ENCODE peak calls at places on chromosomes 16 and 17, in eight cellular contexts. N is heart right ventricle, A is tibial nerve, M is colonic mucosa, K is neural progenitor cell, I is stomach, S is IMR-90, Z is A549. R is an unnamed sample. For H3K4me1, the result is how much of the 10 kb centered on the place peaks cover.

GRCh38 chr17:15457723-15458094 is 9.7 kb downstream of the CDRT4 start:
- DNase-seq in N (no peak), A (peak), M (no peak), K (no peak), I (no peak), S (no peak), Z (no peak), R (no peak)

GRCh38 chr17:55527520-55528118 is 16.4 kb upstream of the SMIM36 start:
- DNase-seq in N (peak), A (no peak), M (no peak), K (peak), I (no peak), S (peak), Z (peak), R (no peak)

GRCh38 chr17:66414528-66415175 is 112.2 kb downstream of the PRKCA start:
- DNase-seq in N (no peak), A (no peak), M (no peak), K (no peak), I (no peak), S (no peak), Z (no peak), R (no peak)

GRCh38 chr16:69796285-69797118 is 34.4 kb downstream of the WWP2 start:
- DNase-seq in N (peak), A (no peak), M (peak), K (peak), I (no peak), S (peak), Z (peak), R (peak)

GRCh38 chr17:40755231-40755630 is at the start of gene KRT25:
- DNase-seq in N (no peak), A (no peak), M (no peak), K (no peak), I (no peak), S (no peak), Z (no peak), R (no peak)

GRCh38 chr16:82368041-82368440 is 198.0 kb upstream of the MPHOSPH6 start:
- DNase-seq in N (peak), A (no peak), M (peak), K (peak), I (peak), S (peak), Z (peak), R (no peak)

GRCh38 chr17:76983431-76983830 is 115.2 kb downstream of the MGAT5B start:
- DNase-seq in N (no peak), A (no peak), M (no peak), K (no peak), I (no peak), S (no peak), Z (no peak), R (no peak)

GRCh38 chr16:50695017-50696000 is 1.9 kb downstream of the NOD2 start:
- DNase-seq in N (no peak), A (no peak), M (no peak), K (no peak), I (no peak), S (no peak), Z (no peak), R (peak)

GRCh38 chr17:27206447-27206846 is 87.5 kb upstream of the WSB1 start:
- DNase-seq in N (no peak), A (no peak), M (peak), K (no peak), I (no peak), S (no peak), Z (peak), R (no peak)

GRCh38 chr17:56009795-56010715 is 143.2 kb upstream of the ANKFN1 start:
- DNase-seq in N (no peak), A (no peak), M (no peak), K (peak), I (no peak), S (peak), Z (no peak), R (no peak)

GRCh38 chr16:35197656-35198055 is 1738.2 kb downstream of the TP53TG3F start:
- DNase-seq in N (no peak), A (no peak), M (no peak), K (no peak), I (no peak), S (no peak), Z (no peak), R (peak)

GRCh38 chr17:67246648-67247415 is 1.8 kb upstream of the HELZ start:
- DNase-seq in N (no peak), A (no peak), M (peak), K (peak), I (peak), S (peak), Z (peak), R (peak)

GRCh38 chr16:47726031-47726675 is 265.0 kb downstream of the PHKB start:
- DNase-seq in N (no peak), A (no peak), M (no peak), K (no peak), I (no peak), S (peak), Z (no peak), R (no peak)

GRCh38 chr17:3659541-3660111 is 8.8 kb downstream of the TAX1BP3 start:
- DNase-seq in N (peak), A (peak), M (peak), K (no peak), I (peak), S (peak), Z (peak), R (peak)

GRCh38 chr17:49746791-49747490 is 17.0 kb downstream of the FAM117A start:
- DNase-seq in N (no peak), A (no peak), M (no peak), K (no peak), I (no peak), S (no peak), Z (no peak), R (no peak)

GRCh38 chr17:51346218-51346982 is 86.1 kb downstream of the UTP18 start:
- DNase-seq in N (no peak), A (no peak), M (no peak), K (no peak), I (no peak), S (no peak), Z (no peak), R (no peak)

GRCh38 chr17:78144146-78144719 is 2.0 kb upstream of the C17orf99 start:
- DNase-seq in N (peak), A (peak), M (peak), K (no peak), I (peak), S (peak), Z (peak), R (peak)

GRCh38 chr17:48997827-48998556 is 807 bp downstream of the IGF2BP1 start:
- DNase-seq in N (no peak), A (no peak), M (no peak), K (peak), I (no peak), S (no peak), Z (no peak), R (no peak)

GRCh38 chr16:9092282-9092962 is 978 bp downstream of the HAPSTR1 start:
- DNase-seq in N (peak), A (peak), M (peak), K (peak), I (peak), S (no peak), Z (peak), R (peak)

GRCh38 chr17:48643697-48644012 is 17.5 kb upstream of the HOXB9 start:
- DNase-seq in N (no peak), A (no peak), M (peak), K (no peak), I (no peak), S (no peak), Z (no peak), R (no peak)

GRCh38 chr16:49410226-49410625 is 36.6 kb downstream of the C16orf78 start:
- DNase-seq in N (no peak), A (no peak), M (no peak), K (no peak), I (no peak), S (no peak), Z (no peak), R (no peak)

GRCh38 chr17:28347261-28347891 is 10.0 kb downstream of the POLDIP2 start:
- DNase-seq in N (no peak), A (no peak), M (no peak), K (no peak), I (peak), S (peak), Z (no peak), R (no peak)

GRCh38 chr16:3661922-3662321 is 7.4 kb downstream of the DNASE1 start:
- DNase-seq in N (no peak), A (no peak), M (no peak), K (no peak), I (no peak), S (no peak), Z (no peak), R (no peak)

GRCh38 chr17:75457047-75457654 is 716 bp downstream of the TMEM94 start:
- DNase-seq in N (peak), A (no peak), M (peak), K (peak), I (peak), S (peak), Z (peak), R (no peak)

GRCh38 chr16:23510154-23510914 is at the start of gene GGA2:
- DNase-seq in N (peak), A (peak), M (peak), K (peak), I (peak), S (peak), Z (peak), R (peak)

GRCh38 chr17:41811549-41812175 is at the start of gene P3H4:
- DNase-seq in N (peak), A (peak), M (peak), K (peak), I (peak), S (peak), Z (peak), R (peak)

GRCh38 chr17:46821482-46822387 is 3.2 kb upstream of the WNT3 start:
- DNase-seq in N (no peak), A (no peak), M (no peak), K (peak), I (no peak), S (no peak), Z (no peak), R (no peak)

DNA sequence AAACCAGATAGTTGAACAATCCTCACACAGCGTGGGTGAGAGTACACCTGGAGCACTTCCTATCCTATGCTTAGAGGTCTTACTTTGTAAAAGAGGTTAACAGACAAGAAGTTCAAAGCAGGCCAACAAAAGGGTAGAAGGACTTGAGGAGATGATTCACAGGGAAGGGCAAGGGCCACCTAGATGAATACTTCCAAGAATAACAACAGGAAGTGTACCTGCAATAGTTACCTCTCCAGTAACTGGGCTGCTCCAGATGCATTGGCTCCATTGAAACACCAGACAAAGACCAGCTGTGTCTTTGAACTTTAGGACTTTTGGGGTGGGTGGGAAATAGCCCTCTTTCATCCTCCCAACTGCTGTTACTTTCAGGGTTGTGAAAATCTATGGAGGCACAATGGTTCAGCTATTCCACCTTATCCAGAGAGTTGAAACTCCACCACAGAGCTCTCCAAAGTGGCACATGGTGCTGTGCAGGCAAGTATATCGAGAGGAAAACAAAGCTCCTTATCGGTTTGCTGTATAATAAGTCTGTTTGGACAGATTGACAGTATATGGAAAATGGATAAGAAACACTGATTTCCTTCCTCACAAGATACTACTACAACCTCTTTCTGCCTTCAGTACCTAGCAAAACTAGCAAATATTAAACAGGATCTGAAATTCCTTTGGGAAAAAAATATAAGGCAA is 22.7 kb downstream of the RNF43 start:
- DNase-seq in N (no peak), A (no peak), M (peak), K (no peak), I (no peak), S (no peak), Z (no peak), R (no peak)
- H3K4me1 ChIP-seq in N (under half), A (under half), M (under half), K (under half), I (under half), S (under half), Z (half or more), R (under half)

GRCh38 chr16:10729649-10730048 is 14.0 kb upstream of the NUBP1 start:
- DNase-seq in N (no peak), A (no peak), M (no peak), K (peak), I (no peak), S (peak), Z (peak), R (peak)
- TF ChIP-seq CTCF in N (no peak), A (no peak), M (no peak), K (no peak), I (no peak), S (no peak), Z (peak), R (no peak)

DNA sequence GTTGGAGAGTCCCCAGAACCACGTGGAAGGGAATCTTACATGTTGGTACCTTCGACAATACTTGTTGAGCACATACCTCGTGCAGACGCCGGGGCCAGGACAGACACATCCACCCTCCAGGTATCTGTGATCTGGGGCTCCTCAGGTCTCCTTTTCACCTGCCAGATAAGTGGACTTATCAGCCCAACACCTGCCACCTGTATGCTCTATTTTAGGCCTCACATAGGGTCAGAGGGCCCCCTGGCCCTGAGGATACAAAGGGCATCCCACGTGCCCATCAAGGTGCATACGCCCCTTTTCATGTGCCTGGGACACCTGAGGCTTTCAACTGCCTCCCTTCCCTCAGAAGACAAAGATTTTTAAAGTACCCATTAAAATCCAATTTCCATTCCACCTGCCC is 212.7 kb downstream of the MRTFB start:
- DNase-seq in N (no peak), A (no peak), M (no peak), K (no peak), I (no peak), S (no peak), Z (no peak), R (no peak)
- H3K4me1 ChIP-seq in N (under half), A (under half), M (under half), K (under half), I (under half), S (under half), Z (under half), R (under half)

GRCh38 chr17:61627125-61627524 is 36.1 kb upstream of the NACA2 start:
- DNase-seq in N (no peak), A (no peak), M (no peak), K (no peak), I (no peak), S (no peak), Z (no peak), R (no peak)
- TF ChIP-seq CTCF in N (no peak), A (no peak), M (no peak), K (no peak), I (no peak), S (no peak), Z (no peak), R (no peak)